ENCODE peak calls at places on chromosome 1, in ten cellular contexts. One of them, this sample, is unnamed.

GRCh38 chr1:203089651-203090045 is 3.8 kb upstream of the MYOG start:
- DNase-seq in ELR: no peak
- DNase-seq in brain pericyte: no peak
- DNase-seq in NCI-H1930: no peak
- DNase-seq in B cell: no peak
- DNase-seq in gastrocnemius medialis: no peak
- DNase-seq in stromal cell of bone marrow: no peak
- DNase-seq in psoas muscle: no peak
- DNase-seq in activated gamma-delta T cell: no peak
- DNase-seq in body of pancreas: no peak
- DNase-seq in this sample: no peak

GRCh38 chr1:187415065-187415464 is 586.3 kb downstream of the PLA2G4A start:
- DNase-seq in body of pancreas: no peak
- DNase-seq in ELR: peak
- DNase-seq in NCI-H1930: no peak
- DNase-seq in gastrocnemius medialis: no peak
- DNase-seq in brain pericyte: no peak
- DNase-seq in B cell: no peak
- DNase-seq in stromal cell of bone marrow: no peak
- DNase-seq in psoas muscle: no peak
- DNase-seq in activated gamma-delta T cell: no peak
- DNase-seq in this sample: no peak

GRCh38 chr1:220330265-220330664 is 58.0 kb upstream of the RAB3GAP2 start:
- DNase-seq in psoas muscle: no peak
- DNase-seq in stromal cell of bone marrow: no peak
- DNase-seq in brain pericyte: no peak
- DNase-seq in ELR: no peak
- DNase-seq in B cell: no peak
- DNase-seq in gastrocnemius medialis: no peak
- DNase-seq in NCI-H1930: no peak
- DNase-seq in body of pancreas: peak
- DNase-seq in activated gamma-delta T cell: no peak
- DNase-seq in this sample: no peak

GRCh38 chr1:225942574-225942973 is 1.6 kb upstream of the LEFTY2 start:
- DNase-seq in NCI-H1930: no peak
- DNase-seq in psoas muscle: no peak
- DNase-seq in gastrocnemius medialis: no peak
- DNase-seq in brain pericyte: no peak
- DNase-seq in B cell: no peak
- DNase-seq in body of pancreas: no peak
- DNase-seq in ELR: no peak
- DNase-seq in activated gamma-delta T cell: no peak
- DNase-seq in stromal cell of bone marrow: no peak
- DNase-seq in this sample: no peak

GRCh38 chr1:239914827-239915231 is 176.9 kb upstream of the FMN2 start:
- DNase-seq in ELR: peak
- DNase-seq in NCI-H1930: no peak
- DNase-seq in stromal cell of bone marrow: peak
- DNase-seq in body of pancreas: no peak
- DNase-seq in brain pericyte: peak
- DNase-seq in activated gamma-delta T cell: no peak
- DNase-seq in psoas muscle: no peak
- DNase-seq in gastrocnemius medialis: no peak
- DNase-seq in B cell: no peak
- DNase-seq in this sample: no peak

GRCh38 chr1:96842215-96842614 is 120.6 kb downstream of the PTBP2 start:
- DNase-seq in NCI-H1930: no peak
- DNase-seq in ELR: peak
- DNase-seq in body of pancreas: no peak
- DNase-seq in brain pericyte: no peak
- DNase-seq in gastrocnemius medialis: no peak
- DNase-seq in activated gamma-delta T cell: no peak
- DNase-seq in psoas muscle: no peak
- DNase-seq in B cell: no peak
- DNase-seq in stromal cell of bone marrow: no peak
- DNase-seq in this sample: no peak

GRCh38 chr1:236608930-236609726 is 4.8 kb upstream of the HEATR1 start:
- DNase-seq in NCI-H1930: peak
- DNase-seq in B cell: peak
- DNase-seq in psoas muscle: peak
- DNase-seq in stromal cell of bone marrow: peak
- DNase-seq in ELR: peak
- DNase-seq in brain pericyte: no peak
- DNase-seq in activated gamma-delta T cell: no peak
- DNase-seq in gastrocnemius medialis: peak
- DNase-seq in body of pancreas: peak
- DNase-seq in this sample: no peak

GRCh38 chr1:7223334-7224080 is 438.3 kb downstream of the CAMTA1 start:
- DNase-seq in gastrocnemius medialis: no peak
- DNase-seq in stromal cell of bone marrow: peak
- DNase-seq in activated gamma-delta T cell: no peak
- DNase-seq in brain pericyte: peak
- DNase-seq in B cell: no peak
- DNase-seq in ELR: peak
- DNase-seq in body of pancreas: no peak
- DNase-seq in psoas muscle: no peak
- DNase-seq in NCI-H1930: no peak
- DNase-seq in this sample: no peak

GRCh38 chr1:43009274-43009673 is 50.6 kb upstream of the SLC2A1 start:
- DNase-seq in psoas muscle: no peak
- DNase-seq in stromal cell of bone marrow: no peak
- DNase-seq in ELR: no peak
- DNase-seq in brain pericyte: no peak
- DNase-seq in activated gamma-delta T cell: no peak
- DNase-seq in body of pancreas: no peak
- DNase-seq in gastrocnemius medialis: no peak
- DNase-seq in B cell: no peak
- DNase-seq in NCI-H1930: no peak
- DNase-seq in this sample: no peak

GRCh38 chr1:66274634-66275033 is 259.3 kb upstream of the SGIP1 start:
- DNase-seq in NCI-H1930: no peak
- DNase-seq in ELR: peak
- DNase-seq in stromal cell of bone marrow: no peak
- DNase-seq in B cell: no peak
- DNase-seq in activated gamma-delta T cell: no peak
- DNase-seq in psoas muscle: no peak
- DNase-seq in body of pancreas: no peak
- DNase-seq in gastrocnemius medialis: no peak
- DNase-seq in brain pericyte: no peak
- DNase-seq in this sample: no peak

GRCh38 chr1:54989968-54990810 is 8.5 kb upstream of the BSND start:
- DNase-seq in activated gamma-delta T cell: no peak
- DNase-seq in ELR: no peak
- DNase-seq in gastrocnemius medialis: no peak
- DNase-seq in brain pericyte: no peak
- DNase-seq in B cell: no peak
- DNase-seq in NCI-H1930: no peak
- DNase-seq in body of pancreas: no peak
- DNase-seq in psoas muscle: no peak
- DNase-seq in stromal cell of bone marrow: no peak
- DNase-seq in this sample: no peak

GRCh38 chr1:1291023-1291528 is 10.8 kb downstream of the SCNN1D start:
- DNase-seq in stromal cell of bone marrow: no peak
- DNase-seq in activated gamma-delta T cell: no peak
- DNase-seq in ELR: no peak
- DNase-seq in psoas muscle: peak
- DNase-seq in NCI-H1930: no peak
- DNase-seq in B cell: no peak
- DNase-seq in gastrocnemius medialis: no peak
- DNase-seq in brain pericyte: no peak
- DNase-seq in body of pancreas: no peak
- DNase-seq in this sample: no peak

GRCh38 chr1:51630393-51630792 is 13.5 kb downstream of the OSBPL9 start:
- DNase-seq in activated gamma-delta T cell: no peak
- DNase-seq in ELR: no peak
- DNase-seq in brain pericyte: no peak
- DNase-seq in stromal cell of bone marrow: no peak
- DNase-seq in B cell: no peak
- DNase-seq in NCI-H1930: no peak
- DNase-seq in gastrocnemius medialis: no peak
- DNase-seq in psoas muscle: no peak
- DNase-seq in body of pancreas: no peak
- DNase-seq in this sample: no peak

GRCh38 chr1:51843948-51844347 is 34.6 kb downstream of the NRDC start:
- DNase-seq in gastrocnemius medialis: no peak
- DNase-seq in brain pericyte: no peak
- DNase-seq in psoas muscle: no peak
- DNase-seq in ELR: no peak
- DNase-seq in body of pancreas: no peak
- DNase-seq in activated gamma-delta T cell: no peak
- DNase-seq in NCI-H1930: no peak
- DNase-seq in stromal cell of bone marrow: no peak
- DNase-seq in B cell: no peak
- DNase-seq in this sample: peak

GRCh38 chr1:242651817-242652216 is 127.3 kb upstream of the PLD5 start:
- DNase-seq in body of pancreas: no peak
- DNase-seq in psoas muscle: no peak
- DNase-seq in NCI-H1930: peak
- DNase-seq in B cell: peak
- DNase-seq in stromal cell of bone marrow: no peak
- DNase-seq in gastrocnemius medialis: no peak
- DNase-seq in ELR: no peak
- DNase-seq in activated gamma-delta T cell: no peak
- DNase-seq in brain pericyte: no peak
- DNase-seq in this sample: no peak

GRCh38 chr1:175218132-175218531 is 25.6 kb upstream of the KIAA0040 start:
- DNase-seq in B cell: peak
- DNase-seq in body of pancreas: no peak
- DNase-seq in brain pericyte: no peak
- DNase-seq in ELR: no peak
- DNase-seq in activated gamma-delta T cell: no peak
- DNase-seq in stromal cell of bone marrow: no peak
- DNase-seq in psoas muscle: no peak
- DNase-seq in gastrocnemius medialis: no peak
- DNase-seq in NCI-H1930: no peak
- DNase-seq in this sample: no peak

GRCh38 chr1:17654519-17654918 is 100.6 kb upstream of the ACTL8 start:
- DNase-seq in brain pericyte: no peak
- DNase-seq in body of pancreas: no peak
- DNase-seq in psoas muscle: no peak
- DNase-seq in stromal cell of bone marrow: no peak
- DNase-seq in activated gamma-delta T cell: no peak
- DNase-seq in NCI-H1930: no peak
- DNase-seq in B cell: no peak
- DNase-seq in ELR: no peak
- DNase-seq in gastrocnemius medialis: no peak
- DNase-seq in this sample: no peak

GRCh38 chr1:157110003-157110402 is 10.4 kb upstream of the ETV3L start:
- DNase-seq in gastrocnemius medialis: no peak
- DNase-seq in ELR: no peak
- DNase-seq in brain pericyte: no peak
- DNase-seq in activated gamma-delta T cell: no peak
- DNase-seq in NCI-H1930: no peak
- DNase-seq in stromal cell of bone marrow: no peak
- DNase-seq in B cell: no peak
- DNase-seq in psoas muscle: no peak
- DNase-seq in body of pancreas: no peak
- DNase-seq in this sample: no peak

GRCh38 chr1:205787287-205787916 is 12.1 kb upstream of the RAB29 start:
- DNase-seq in psoas muscle: no peak
- DNase-seq in body of pancreas: no peak
- DNase-seq in B cell: no peak
- DNase-seq in stromal cell of bone marrow: no peak
- DNase-seq in activated gamma-delta T cell: no peak
- DNase-seq in ELR: no peak
- DNase-seq in brain pericyte: no peak
- DNase-seq in gastrocnemius medialis: no peak
- DNase-seq in NCI-H1930: no peak
- DNase-seq in this sample: no peak

GRCh38 chr1:202058001-202058908 is 47.9 kb downstream of the ELF3 start:
- DNase-seq in brain pericyte: no peak
- DNase-seq in activated gamma-delta T cell: no peak
- DNase-seq in ELR: peak
- DNase-seq in B cell: no peak
- DNase-seq in stromal cell of bone marrow: no peak
- DNase-seq in body of pancreas: no peak
- DNase-seq in psoas muscle: no peak
- DNase-seq in NCI-H1930: no peak
- DNase-seq in gastrocnemius medialis: no peak
- DNase-seq in this sample: no peak

GRCh38 chr1:43566382-43567035 is 35.8 kb downstream of the PTPRF start:
- DNase-seq in NCI-H1930: no peak
- DNase-seq in ELR: no peak
- DNase-seq in psoas muscle: no peak
- DNase-seq in gastrocnemius medialis: no peak
- DNase-seq in B cell: no peak
- DNase-seq in brain pericyte: no peak
- DNase-seq in stromal cell of bone marrow: no peak
- DNase-seq in body of pancreas: no peak
- DNase-seq in activated gamma-delta T cell: no peak
- DNase-seq in this sample: no peak

This sample was measured in GM12892.